ENCODE peak calls at places on chromosomes 12 and 14, in ten cellular contexts. One of them, this sample, is unnamed.

GRCh38 chr14:101110729-101111619 is 207.5 kb upstream of the RTL1 start:
- DNase-seq in cardiac muscle cell: no peak
- DNase-seq in Karpas-422: no peak
- DNase-seq in fibroblast of lung: no peak
- DNase-seq in right cardiac atrium: no peak
- DNase-seq in ovary: no peak
- DNase-seq in neural progenitor cell: no peak
- DNase-seq in left ventricle myocardium inferior: no peak
- DNase-seq in WERI-Rb-1: no peak
- DNase-seq in gastrocnemius medialis: no peak
- DNase-seq in this sample: peak; percentile 11

GRCh38 chr12:52741378-52742195 is 35.6 kb downstream of the KRT76 start:
- DNase-seq in neural progenitor cell: peak; percentile 91
- DNase-seq in Karpas-422: peak; percentile 91
- DNase-seq in right cardiac atrium: peak; percentile 51
- DNase-seq in ovary: no peak
- DNase-seq in gastrocnemius medialis: no peak
- DNase-seq in fibroblast of lung: peak; percentile 49
- DNase-seq in WERI-Rb-1: no peak
- DNase-seq in left ventricle myocardium inferior: peak; percentile 42
- DNase-seq in cardiac muscle cell: peak; percentile 73
- DNase-seq in this sample: peak; percentile 47

GRCh38 chr12:57372233-57372632 is 58.6 kb downstream of the R3HDM2 start:
- DNase-seq in Karpas-422: no peak
- DNase-seq in neural progenitor cell: no peak
- DNase-seq in WERI-Rb-1: no peak
- DNase-seq in gastrocnemius medialis: no peak
- DNase-seq in cardiac muscle cell: peak; percentile 60
- DNase-seq in right cardiac atrium: no peak
- DNase-seq in fibroblast of lung: peak; percentile 33
- DNase-seq in ovary: no peak
- DNase-seq in left ventricle myocardium inferior: no peak
- DNase-seq in this sample: no peak

GRCh38 chr14:103243764-103244737 is 90.0 kb upstream of the EIF5 start:
- DNase-seq in left ventricle myocardium inferior: no peak
- DNase-seq in Karpas-422: no peak
- DNase-seq in ovary: no peak
- DNase-seq in WERI-Rb-1: peak; percentile 27
- DNase-seq in neural progenitor cell: no peak
- DNase-seq in gastrocnemius medialis: no peak
- DNase-seq in right cardiac atrium: no peak
- DNase-seq in cardiac muscle cell: peak; percentile 13
- DNase-seq in fibroblast of lung: peak; percentile 24
- DNase-seq in this sample: no peak

GRCh38 chr12:131126662-131127173 is 173.0 kb downstream of the ADGRD1 start:
- DNase-seq in left ventricle myocardium inferior: no peak
- DNase-seq in ovary: peak; percentile 0
- DNase-seq in Karpas-422: no peak
- DNase-seq in gastrocnemius medialis: no peak
- DNase-seq in fibroblast of lung: no peak
- DNase-seq in right cardiac atrium: no peak
- DNase-seq in neural progenitor cell: no peak
- DNase-seq in WERI-Rb-1: no peak
- DNase-seq in cardiac muscle cell: no peak
- DNase-seq in this sample: no peak

GRCh38 chr12:116916122-116916521 is 5.4 kb downstream of the FBXW8 start:
- DNase-seq in gastrocnemius medialis: no peak
- DNase-seq in right cardiac atrium: no peak
- DNase-seq in ovary: no peak
- DNase-seq in left ventricle myocardium inferior: no peak
- DNase-seq in neural progenitor cell: no peak
- DNase-seq in WERI-Rb-1: no peak
- DNase-seq in cardiac muscle cell: peak; percentile 32
- DNase-seq in fibroblast of lung: no peak
- DNase-seq in Karpas-422: no peak
- DNase-seq in this sample: no peak

GRCh38 chr12:52148541-52149181 is 43.2 kb downstream of the KRT80 start:
- DNase-seq in right cardiac atrium: peak; percentile 35
- DNase-seq in ovary: no peak
- DNase-seq in left ventricle myocardium inferior: no peak
- DNase-seq in WERI-Rb-1: no peak
- DNase-seq in fibroblast of lung: no peak
- DNase-seq in Karpas-422: no peak
- DNase-seq in gastrocnemius medialis: peak; percentile 37
- DNase-seq in neural progenitor cell: no peak
- DNase-seq in cardiac muscle cell: no peak
- DNase-seq in this sample: peak; percentile 86

GRCh38 chr14:34365309-34365915 is 96.6 kb downstream of the SPTSSA start:
- DNase-seq in gastrocnemius medialis: no peak
- DNase-seq in cardiac muscle cell: peak; percentile 45
- DNase-seq in Karpas-422: peak; percentile 58
- DNase-seq in fibroblast of lung: peak; percentile 45
- DNase-seq in ovary: no peak
- DNase-seq in WERI-Rb-1: no peak
- DNase-seq in right cardiac atrium: no peak
- DNase-seq in neural progenitor cell: peak; percentile 11
- DNase-seq in left ventricle myocardium inferior: no peak
- DNase-seq in this sample: no peak

GRCh38 chr14:57574617-57575288 is 81.1 kb upstream of the CCDC198 start:
- DNase-seq in fibroblast of lung: no peak
- DNase-seq in right cardiac atrium: no peak
- DNase-seq in ovary: no peak
- DNase-seq in cardiac muscle cell: no peak
- DNase-seq in Karpas-422: no peak
- DNase-seq in gastrocnemius medialis: no peak
- DNase-seq in neural progenitor cell: no peak
- DNase-seq in left ventricle myocardium inferior: no peak
- DNase-seq in WERI-Rb-1: no peak
- DNase-seq in this sample: no peak

GRCh38 chr12:21892341-21892740 is 48.9 kb downstream of the ABCC9 start:
- DNase-seq in left ventricle myocardium inferior: no peak
- DNase-seq in Karpas-422: no peak
- DNase-seq in WERI-Rb-1: no peak
- DNase-seq in gastrocnemius medialis: no peak
- DNase-seq in cardiac muscle cell: no peak
- DNase-seq in right cardiac atrium: no peak
- DNase-seq in ovary: no peak
- DNase-seq in neural progenitor cell: no peak
- DNase-seq in fibroblast of lung: no peak
- DNase-seq in this sample: no peak

GRCh38 chr14:37196604-37197420 is 925 bp upstream of the MIPOL1 start:
- DNase-seq in Karpas-422: no peak
- DNase-seq in fibroblast of lung: no peak
- DNase-seq in ovary: no peak
- DNase-seq in WERI-Rb-1: no peak
- DNase-seq in right cardiac atrium: peak; percentile 8
- DNase-seq in cardiac muscle cell: no peak
- DNase-seq in gastrocnemius medialis: no peak
- DNase-seq in neural progenitor cell: no peak
- DNase-seq in left ventricle myocardium inferior: no peak
- DNase-seq in this sample: no peak

GRCh38 chr12:13376627-13377373 is 180.3 kb downstream of the EMP1 start:
- DNase-seq in WERI-Rb-1: no peak
- DNase-seq in left ventricle myocardium inferior: no peak
- DNase-seq in ovary: no peak
- DNase-seq in cardiac muscle cell: no peak
- DNase-seq in Karpas-422: no peak
- DNase-seq in gastrocnemius medialis: no peak
- DNase-seq in right cardiac atrium: no peak
- DNase-seq in neural progenitor cell: no peak
- DNase-seq in fibroblast of lung: no peak
- DNase-seq in this sample: peak; percentile 65

GRCh38 chr14:55814064-55814463 is 234.1 kb downstream of the KTN1 start:
- DNase-seq in WERI-Rb-1: no peak
- DNase-seq in Karpas-422: no peak
- DNase-seq in cardiac muscle cell: no peak
- DNase-seq in ovary: no peak
- DNase-seq in fibroblast of lung: no peak
- DNase-seq in gastrocnemius medialis: no peak
- DNase-seq in right cardiac atrium: no peak
- DNase-seq in left ventricle myocardium inferior: no peak
- DNase-seq in neural progenitor cell: no peak
- DNase-seq in this sample: no peak

GRCh38 chr12:58425481-58426392 is 484.4 kb downstream of the ATP23 start:
- DNase-seq in left ventricle myocardium inferior: no peak
- DNase-seq in gastrocnemius medialis: no peak
- DNase-seq in fibroblast of lung: peak; percentile 95
- DNase-seq in cardiac muscle cell: peak; percentile 89
- DNase-seq in neural progenitor cell: peak; percentile 84
- DNase-seq in ovary: peak; percentile 15
- DNase-seq in Karpas-422: no peak
- DNase-seq in right cardiac atrium: peak; percentile 35
- DNase-seq in WERI-Rb-1: no peak
- DNase-seq in this sample: peak; percentile 46

GRCh38 chr14:77590845-77591506 is 25.5 kb downstream of the SPTLC2 start:
- DNase-seq in left ventricle myocardium inferior: no peak
- DNase-seq in Karpas-422: peak; percentile 74
- DNase-seq in cardiac muscle cell: no peak
- DNase-seq in gastrocnemius medialis: no peak
- DNase-seq in ovary: no peak
- DNase-seq in WERI-Rb-1: no peak
- DNase-seq in fibroblast of lung: no peak
- DNase-seq in neural progenitor cell: no peak
- DNase-seq in right cardiac atrium: no peak
- DNase-seq in this sample: no peak

DNA sequence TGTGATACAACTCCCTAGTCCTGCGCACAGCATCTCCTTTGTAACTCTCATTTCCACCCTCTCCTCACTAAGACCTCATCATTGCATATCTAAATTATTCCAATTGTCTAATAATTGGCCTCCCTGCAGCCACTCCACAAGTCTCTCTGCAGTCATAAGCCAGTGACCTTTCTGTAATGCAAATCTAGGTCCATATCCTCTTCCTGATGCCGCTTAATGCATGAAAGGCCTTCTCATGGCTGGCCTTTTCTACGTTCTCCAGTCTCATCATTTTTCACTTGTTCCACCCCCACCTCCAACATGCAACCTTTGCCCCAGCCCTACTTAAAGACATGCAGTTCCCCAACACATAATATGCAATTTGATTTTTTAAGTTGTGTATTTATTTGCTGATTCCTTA is 96.0 kb downstream of the RPAP3 start:
- DNase-seq in neural progenitor cell: no peak
- DNase-seq in ovary: no peak
- DNase-seq in cardiac muscle cell: no peak
- DNase-seq in fibroblast of lung: no peak
- DNase-seq in right cardiac atrium: no peak
- DNase-seq in Karpas-422: no peak
- DNase-seq in left ventricle myocardium inferior: no peak
- DNase-seq in WERI-Rb-1: no peak
- DNase-seq in gastrocnemius medialis: no peak
- DNase-seq in this sample: no peak
- H3K9me3 ChIP-seq in neural progenitor cell: peaks cover 6% of the 10 kb centered on the region
- H3K9me3 ChIP-seq in ovary: peaks cover 12% of the 10 kb centered on the region
- H3K9me3 ChIP-seq in cardiac muscle cell: no peaks in the 10 kb centered on the region
- H3K9me3 ChIP-seq in fibroblast of lung: no peaks in the 10 kb centered on the region
- H3K9me3 ChIP-seq in right cardiac atrium: no peaks in the 10 kb centered on the region
- H3K9me3 ChIP-seq in Karpas-422: peaks cover 7% of the 10 kb centered on the region
- H3K9me3 ChIP-seq in left ventricle myocardium inferior: peaks cover 25% of the 10 kb centered on the region
- H3K9me3 ChIP-seq in WERI-Rb-1: peaks cover 11% of the 10 kb centered on the region
- H3K9me3 ChIP-seq in gastrocnemius medialis: peaks cover 5% of the 10 kb centered on the region
- H3K9me3 ChIP-seq in this sample: peaks cover 36% of the 10 kb centered on the region

GRCh38 chr12:34368079-34368478 is 345.8 kb downstream of the ALG10 start:
- DNase-seq in Karpas-422: no peak
- DNase-seq in left ventricle myocardium inferior: no peak
- DNase-seq in right cardiac atrium: no peak
- DNase-seq in neural progenitor cell: no peak
- DNase-seq in fibroblast of lung: no peak
- DNase-seq in ovary: no peak
- DNase-seq in gastrocnemius medialis: no peak
- DNase-seq in cardiac muscle cell: no peak
- DNase-seq in WERI-Rb-1: no peak
- DNase-seq in this sample: no peak
- H3K9me3 ChIP-seq in Karpas-422: peaks cover 15% of the 10 kb centered on the region
- H3K9me3 ChIP-seq in left ventricle myocardium inferior: peaks cover 85% of the 10 kb centered on the region
- H3K9me3 ChIP-seq in right cardiac atrium: no peaks in the 10 kb centered on the region
- H3K9me3 ChIP-seq in neural progenitor cell: no peaks in the 10 kb centered on the region
- H3K9me3 ChIP-seq in fibroblast of lung: no peaks in the 10 kb centered on the region
- H3K9me3 ChIP-seq in ovary: peaks cover 3% of the 10 kb centered on the region
- H3K9me3 ChIP-seq in gastrocnemius medialis: no peaks in the 10 kb centered on the region
- H3K9me3 ChIP-seq in cardiac muscle cell: no peaks in the 10 kb centered on the region
- H3K9me3 ChIP-seq in WERI-Rb-1: no peaks in the 10 kb centered on the region
- H3K9me3 ChIP-seq in this sample: peaks cover 99% of the 10 kb centered on the region

DNA sequence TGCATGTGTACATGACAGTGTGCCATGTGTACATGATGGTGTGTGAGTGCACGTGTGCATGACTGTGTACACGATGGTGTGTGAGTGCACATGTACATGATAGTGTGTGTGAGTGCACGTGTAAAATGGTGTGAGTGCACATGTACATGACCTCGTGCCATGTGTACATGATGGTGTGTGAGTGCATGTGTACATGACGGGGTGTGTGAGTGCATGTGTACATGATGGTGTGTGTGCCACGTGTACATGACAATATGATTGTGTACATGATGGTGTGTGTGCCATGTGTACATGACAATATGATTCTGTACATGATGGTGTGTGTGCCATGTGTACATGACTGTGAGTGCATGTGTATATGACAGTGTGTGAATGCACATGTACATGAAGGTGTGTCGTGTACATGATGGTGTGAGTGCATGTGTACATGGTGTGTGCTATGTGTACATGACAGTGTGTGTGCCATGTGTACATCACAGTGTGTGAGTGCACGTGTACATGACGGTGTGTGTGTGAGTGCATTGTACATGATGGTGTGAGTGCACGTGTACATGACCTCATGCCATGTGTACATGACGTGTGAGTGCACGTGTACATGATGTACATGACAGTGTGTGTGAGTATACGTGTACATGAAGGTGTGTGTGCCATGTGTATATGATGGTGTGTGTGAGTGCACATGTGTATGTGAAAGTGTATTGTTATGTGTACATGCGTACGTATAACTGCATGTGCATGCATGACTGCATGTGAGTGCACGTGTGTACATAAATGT is 46.3 kb downstream of the FBRSL1 start:
- DNase-seq in left ventricle myocardium inferior: no peak
- DNase-seq in WERI-Rb-1: no peak
- DNase-seq in ovary: no peak
- DNase-seq in cardiac muscle cell: no peak
- DNase-seq in neural progenitor cell: no peak
- DNase-seq in Karpas-422: no peak
- DNase-seq in gastrocnemius medialis: no peak
- DNase-seq in fibroblast of lung: no peak
- DNase-seq in right cardiac atrium: no peak
- DNase-seq in this sample: no peak
- H3K9me3 ChIP-seq in left ventricle myocardium inferior: no peaks in the 10 kb centered on the region
- H3K9me3 ChIP-seq in WERI-Rb-1: peaks cover 45% of the 10 kb centered on the region
- H3K9me3 ChIP-seq in ovary: no peaks in the 10 kb centered on the region
- H3K9me3 ChIP-seq in cardiac muscle cell: no peaks in the 10 kb centered on the region
- H3K9me3 ChIP-seq in neural progenitor cell: no peaks in the 10 kb centered on the region
- H3K9me3 ChIP-seq in Karpas-422: peaks cover 8% of the 10 kb centered on the region
- H3K9me3 ChIP-seq in gastrocnemius medialis: no peaks in the 10 kb centered on the region
- H3K9me3 ChIP-seq in fibroblast of lung: peaks cover 7% of the 10 kb centered on the region
- H3K9me3 ChIP-seq in right cardiac atrium: no peaks in the 10 kb centered on the region
- H3K9me3 ChIP-seq in this sample: no peaks in the 10 kb centered on the region

DNA sequence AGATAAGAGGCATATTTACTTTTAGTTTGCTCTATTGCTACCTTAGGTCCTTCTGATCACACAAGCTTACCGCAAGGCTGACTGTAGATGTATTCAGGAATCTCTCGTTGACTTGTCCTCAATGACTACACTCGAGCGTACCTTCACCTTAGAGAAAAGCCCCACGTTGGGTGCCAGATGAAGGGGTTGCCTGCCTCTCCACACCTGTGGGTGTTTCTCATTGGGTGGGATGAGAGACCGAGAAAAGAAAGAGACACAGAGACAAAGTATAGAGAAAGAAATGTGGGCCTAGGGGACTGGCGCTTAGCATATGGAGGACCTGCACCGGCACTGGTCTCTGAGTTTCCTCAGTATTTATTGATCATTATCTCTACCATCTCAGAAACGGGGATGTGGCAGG is 51.8 kb downstream of the ASCL4 start:
- DNase-seq in right cardiac atrium: no peak
- DNase-seq in neural progenitor cell: no peak
- DNase-seq in Karpas-422: no peak
- DNase-seq in cardiac muscle cell: no peak
- DNase-seq in left ventricle myocardium inferior: no peak
- DNase-seq in WERI-Rb-1: no peak
- DNase-seq in fibroblast of lung: no peak
- DNase-seq in ovary: no peak
- DNase-seq in gastrocnemius medialis: no peak
- DNase-seq in this sample: no peak
- H3K9me3 ChIP-seq in right cardiac atrium: no peaks in the 10 kb centered on the region
- H3K9me3 ChIP-seq in neural progenitor cell: peaks cover 4% of the 10 kb centered on the region
- H3K9me3 ChIP-seq in Karpas-422: peaks cover 3% of the 10 kb centered on the region
- H3K9me3 ChIP-seq in cardiac muscle cell: no peaks in the 10 kb centered on the region
- H3K9me3 ChIP-seq in left ventricle myocardium inferior: peaks cover 35% of the 10 kb centered on the region
- H3K9me3 ChIP-seq in WERI-Rb-1: peaks cover 6% of the 10 kb centered on the region
- H3K9me3 ChIP-seq in fibroblast of lung: no peaks in the 10 kb centered on the region
- H3K9me3 ChIP-seq in ovary: peaks cover 3% of the 10 kb centered on the region
- H3K9me3 ChIP-seq in gastrocnemius medialis: no peaks in the 10 kb centered on the region
- H3K9me3 ChIP-seq in this sample: peaks cover 39% of the 10 kb centered on the region

This sample was measured in stomach.